ENCODE peak calls at places on chromosomes 13 and 19, in eight cellular contexts. G is CD8-positive, alpha-beta memory T cell; H is cardiac muscle cell; C is colonic mucosa; N is HCT116; S is endothelial cell of umbilical vein; I is tibial nerve; M is AG04450. B is an unnamed sample. For H3K27me3, the result is how much of the 10 kb centered on the place peaks cover.

GRCh38 chr19:46976845-46977320 is 42.8 kb upstream of the NPAS1 start:
- DNase-seq in G (no peak), H (peak), C (no peak), N (no peak), S (peak), I (no peak), M (no peak), B (no peak)

GRCh38 chr13:40812724-40813445 is 23.5 kb downstream of the SLC25A15 start:
- DNase-seq in G (no peak), H (no peak), C (no peak), N (no peak), S (no peak), I (no peak), M (peak), B (no peak)

GRCh38 chr13:37361608-37362007 is 237.0 kb downstream of the POSTN start:
- DNase-seq in G (no peak), H (no peak), C (no peak), N (no peak), S (no peak), I (no peak), M (no peak), B (no peak)

GRCh38 chr19:1860133-1860775 is 3.1 kb downstream of the KLF16 start:
- DNase-seq in G (no peak), H (peak), C (peak), N (no peak), S (no peak), I (no peak), M (no peak), B (no peak)

GRCh38 chr13:68261105-68261504 is 1031.0 kb upstream of the PCDH9 start:
- DNase-seq in G (no peak), H (no peak), C (no peak), N (no peak), S (no peak), I (no peak), M (no peak), B (no peak)

GRCh38 chr19:39110263-39110967 is 15.2 kb upstream of the PAK4 start:
- DNase-seq in G (peak), H (peak), C (peak), N (peak), S (peak), I (peak), M (no peak), B (peak)

GRCh38 chr13:101703838-101704237 is 251.4 kb downstream of the ITGBL1 start:
- DNase-seq in G (no peak), H (no peak), C (no peak), N (no peak), S (no peak), I (no peak), M (no peak), B (no peak)

GRCh38 chr19:3609779-3610719 is 3.4 kb upstream of the TBXA2R start:
- DNase-seq in G (no peak), H (no peak), C (no peak), N (no peak), S (no peak), I (no peak), M (no peak), B (no peak)

GRCh38 chr13:113652404-113653263 is 5.4 kb downstream of the ATP4B start:
- DNase-seq in G (no peak), H (no peak), C (no peak), N (no peak), S (no peak), I (peak), M (no peak), B (no peak)

GRCh38 chr19:45809643-45810159 is 5.4 kb downstream of the RSPH6A start:
- DNase-seq in G (no peak), H (no peak), C (no peak), N (no peak), S (peak), I (no peak), M (peak), B (no peak)

GRCh38 chr13:40161931-40162330 is 504.5 kb downstream of the FOXO1 start:
- DNase-seq in G (no peak), H (no peak), C (no peak), N (no peak), S (no peak), I (no peak), M (no peak), B (no peak)

GRCh38 chr13:56528040-56528760 is 612.5 kb upstream of the PRR20A start:
- DNase-seq in G (no peak), H (no peak), C (no peak), N (no peak), S (no peak), I (no peak), M (no peak), B (no peak)

GRCh38 chr13:48222358-48223015 is 10.5 kb upstream of the ITM2B start:
- DNase-seq in G (no peak), H (no peak), C (no peak), N (no peak), S (no peak), I (peak), M (no peak), B (no peak)

GRCh38 chr13:65342938-65343337 is 1887.2 kb downstream of the PCDH9 start:
- DNase-seq in G (no peak), H (no peak), C (no peak), N (no peak), S (no peak), I (no peak), M (no peak), B (no peak)

GRCh38 chr13:65112123-65113075 is 2117.7 kb downstream of the PCDH9 start:
- DNase-seq in G (no peak), H (no peak), C (no peak), N (no peak), S (no peak), I (no peak), M (no peak), B (no peak)

GRCh38 chr19:13881231-13881691 is 4.3 kb downstream of the NANOS3 start:
- DNase-seq in G (no peak), H (peak), C (peak), N (no peak), S (no peak), I (no peak), M (no peak), B (no peak)

GRCh38 chr19:49067554-49067953 is 2.9 kb upstream of the NTF4 start:
- DNase-seq in G (no peak), H (peak), C (no peak), N (no peak), S (no peak), I (no peak), M (no peak), B (no peak)

GRCh38 chr13:44969858-44970484 is 19.3 kb downstream of the NUFIP1 start:
- DNase-seq in G (no peak), H (peak), C (no peak), N (peak), S (peak), I (no peak), M (peak), B (no peak)

GRCh38 chr19:56253737-56254136 is 18.8 kb upstream of the EDDM13 start:
- DNase-seq in G (no peak), H (peak), C (no peak), N (peak), S (peak), I (no peak), M (peak), B (no peak)

GRCh38 chr13:98983182-98983581 is 5.3 kb upstream of the DOCK9 start:
- DNase-seq in G (no peak), H (no peak), C (no peak), N (no peak), S (peak), I (no peak), M (no peak), B (no peak)

GRCh38 chr19:42286349-42287016 is 15.4 kb upstream of the PRR19 start:
- DNase-seq in G (no peak), H (no peak), C (no peak), N (no peak), S (peak), I (no peak), M (no peak), B (peak)

DNA sequence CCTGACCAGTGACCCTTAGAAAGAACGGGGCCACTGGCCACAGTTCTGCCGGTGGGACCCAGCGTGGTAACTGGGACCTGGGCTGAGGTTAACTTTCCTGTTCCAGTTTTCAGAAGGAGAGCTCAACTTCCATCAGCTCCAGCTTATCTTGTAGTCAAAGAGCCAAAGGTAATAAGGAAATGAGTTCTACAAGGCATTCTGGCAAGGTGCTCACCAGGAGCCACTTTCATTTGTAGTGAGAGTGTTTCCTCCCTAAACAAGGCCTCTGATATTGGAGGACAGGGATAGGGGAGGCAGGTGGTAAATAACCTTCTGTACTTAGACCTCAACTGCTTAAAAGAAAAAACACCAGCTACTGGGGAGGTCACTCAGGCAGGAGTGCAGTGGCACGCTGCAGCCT is 38.1 kb downstream of the PBX4 start:
- DNase-seq in G (no peak), H (no peak), C (peak), N (no peak), S (no peak), I (no peak), M (no peak), B (no peak)
- H3K27ac ChIP-seq in G (no peak), H (no peak), C (peak), N (no peak), S (no peak), I (no peak), M (no peak), B (no peak)

GRCh38 chr19:31553112-31553843 is 204.0 kb upstream of the TSHZ3 start:
- DNase-seq in G (no peak), H (no peak), C (no peak), N (no peak), S (no peak), I (peak), M (no peak), B (no peak)
- H3K27me3 ChIP-seq in G (under half), H (half or more), C (under half), N (under half), S (under half), I (under half), M (under half), B (under half)

DNA sequence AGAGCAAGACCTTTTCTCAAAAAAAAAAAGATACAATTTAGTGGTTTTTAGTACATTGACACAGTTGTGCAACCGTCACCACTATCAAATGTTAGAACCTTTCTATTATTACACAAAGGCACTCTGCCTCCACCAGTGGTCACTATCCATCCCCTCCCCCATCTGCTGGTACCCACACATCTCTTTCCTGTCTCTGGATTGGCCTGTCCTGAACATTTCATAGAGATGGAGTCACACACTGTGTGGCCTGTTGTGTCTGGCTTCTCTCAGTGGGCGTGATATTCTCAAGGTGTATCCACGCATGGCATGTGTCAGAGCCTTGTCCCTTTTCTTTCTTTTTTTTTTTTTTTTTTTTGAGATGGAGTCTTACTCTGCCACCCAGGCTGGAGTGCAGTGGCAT is 11.2 kb downstream of the KDM4B start:
- DNase-seq in G (no peak), H (no peak), C (no peak), N (no peak), S (no peak), I (no peak), M (no peak), B (no peak)
- H3K27ac ChIP-seq in G (no peak), H (no peak), C (no peak), N (no peak), S (no peak), I (no peak), M (no peak), B (no peak)

GRCh38 chr19:7697721-7698287 is 4.1 kb downstream of the FCER2 start:
- DNase-seq in G (no peak), H (no peak), C (no peak), N (no peak), S (no peak), I (no peak), M (no peak), B (no peak)
- H3K27me3 ChIP-seq in G (under half), H (under half), C (under half), N (under half), S (under half), I (under half), M (under half), B (under half)

DNA sequence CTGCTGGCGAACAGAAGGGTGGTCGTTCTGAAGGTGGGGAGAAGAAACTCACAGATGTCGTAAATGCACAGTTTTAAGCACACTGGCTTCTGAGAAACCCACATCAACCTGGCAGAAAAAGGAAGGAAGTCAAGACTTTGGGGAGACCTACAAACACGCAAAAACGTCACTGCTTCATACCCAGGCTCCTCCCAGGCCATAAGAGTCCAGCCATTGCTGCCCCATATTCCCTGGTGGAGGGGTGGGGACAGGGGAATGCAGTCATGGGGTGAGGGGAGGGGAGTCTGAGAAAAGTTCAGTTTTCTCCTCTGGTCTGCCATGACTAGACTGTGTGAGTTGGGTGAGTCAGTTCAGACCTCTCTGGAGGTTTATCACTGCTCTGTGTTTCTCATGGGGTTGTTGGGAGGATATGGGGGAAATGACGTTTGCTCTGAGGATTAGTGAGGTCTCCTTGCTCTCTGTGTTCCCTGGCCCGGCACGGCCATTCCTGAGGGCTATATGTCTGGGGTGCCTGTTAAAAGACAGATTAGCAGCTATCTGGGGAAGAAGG is 139.0 kb downstream of the FLT1 start:
- DNase-seq in G (no peak), H (no peak), C (no peak), N (no peak), S (peak), I (no peak), M (no peak), B (no peak)
- H3K27ac ChIP-seq in G (no peak), H (no peak), C (no peak), N (no peak), S (peak), I (no peak), M (no peak), B (no peak)

DNA sequence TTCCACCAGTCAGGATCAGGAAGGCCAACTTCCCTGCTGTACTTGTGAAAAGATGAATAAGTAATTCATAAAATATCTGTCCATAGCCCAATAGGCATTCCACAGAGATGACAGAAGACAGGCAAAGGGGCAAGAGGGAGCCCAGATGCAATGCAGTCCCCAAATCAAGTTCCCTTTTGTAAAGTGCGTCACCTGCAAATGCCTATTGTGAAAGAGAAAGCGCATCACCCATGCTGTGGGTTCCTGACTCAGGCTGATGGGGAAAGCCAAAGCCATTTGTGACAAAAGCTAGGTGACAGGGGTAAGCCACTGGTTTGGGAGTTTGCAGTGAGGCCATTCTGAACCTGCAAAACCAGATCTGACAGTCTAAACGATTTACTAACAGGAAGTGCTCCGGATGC is 157.5 kb upstream of the ZNF536 start:
- DNase-seq in G (no peak), H (no peak), C (no peak), N (no peak), S (no peak), I (no peak), M (no peak), B (no peak)
- H3K27me3 ChIP-seq in G (under half), H (under half), C (under half), N (under half), S (under half), I (under half), M (under half), B (under half)

DNA sequence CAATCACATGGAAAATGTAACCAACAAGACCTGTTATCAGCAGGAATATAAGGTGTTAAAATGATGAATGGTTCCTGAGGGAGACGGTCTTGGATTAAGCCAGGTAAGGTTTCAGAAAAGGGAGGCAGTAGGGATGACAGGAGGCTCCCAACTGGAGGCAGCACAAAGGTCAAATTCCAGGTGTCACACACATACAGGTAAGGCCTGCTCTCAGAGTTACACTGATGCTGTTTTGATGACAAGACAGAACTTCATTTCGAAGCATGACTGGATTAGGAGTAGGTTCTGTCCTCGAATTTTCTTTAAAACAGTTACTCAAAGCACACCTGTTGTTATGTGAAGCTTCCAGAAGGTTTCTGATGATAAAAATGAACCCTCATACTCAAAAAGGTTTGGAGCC is 7.4 kb downstream of the MED26 start:
- DNase-seq in G (no peak), H (no peak), C (no peak), N (no peak), S (no peak), I (no peak), M (no peak), B (no peak)
- H3K27ac ChIP-seq in G (no peak), H (no peak), C (no peak), N (no peak), S (no peak), I (no peak), M (no peak), B (no peak)

GRCh38 chr13:27300941-27301586 is 30.4 kb downstream of the RASL11A start:
- DNase-seq in G (no peak), H (no peak), C (no peak), N (no peak), S (no peak), I (no peak), M (no peak), B (peak)
- H3K27me3 ChIP-seq in G (under half), H (under half), C (under half), N (under half), S (under half), I (under half), M (under half), B (under half)